ENCODE peak calls at places on chromosomes 13 and 19, in nine cellular contexts. A is psoas muscle, D is fibroblast of lung, C is brain microvascular endothelial cell, S is tibial artery, E is A673, G is sigmoid colon, R is ascending aorta, U is stomach. Z is an unnamed sample.

GRCh38 chr19:4636151-4636717 is 3.1 kb upstream of the TNFAIP8L1 start:
- DNase-seq in A (peak; percentile 82), D (peak; percentile 38), C (no peak), S (no peak), E (peak; percentile 78), G (peak; percentile 81), R (no peak), U (peak; percentile 69), Z (peak; percentile 26)

GRCh38 chr19:18433735-18434398 is 4.1 kb downstream of the ISYNA1 start:
- DNase-seq in A (peak; percentile 60), D (no peak), C (no peak), S (no peak), E (peak; percentile 52), G (peak; percentile 58), R (no peak), U (no peak), Z (no peak)

GRCh38 chr19:19750842-19751790 is 18.2 kb upstream of the ZNF14 start:
- DNase-seq in A (no peak), D (no peak), C (no peak), S (no peak), E (no peak), G (no peak), R (no peak), U (no peak), Z (no peak)

GRCh38 chr13:113730831-113731191 is 28.2 kb upstream of the TMEM255B start:
- DNase-seq in A (no peak), D (no peak), C (no peak), S (no peak), E (no peak), G (no peak), R (no peak), U (no peak), Z (no peak)

GRCh38 chr13:50593228-50593627 is 250.3 kb downstream of the DLEU7 start:
- DNase-seq in A (no peak), D (peak; percentile 43), C (no peak), S (no peak), E (no peak), G (no peak), R (no peak), U (no peak), Z (no peak)

GRCh38 chr19:34145741-34146202 is 26.5 kb upstream of the LSM14A start:
- DNase-seq in A (no peak), D (peak; percentile 24), C (peak; percentile 58), S (peak; percentile 33), E (peak; percentile 72), G (no peak), R (no peak), U (peak; percentile 54), Z (no peak)

GRCh38 chr19:52007436-52007804 is 591 bp downstream of the ZNF615 start:
- DNase-seq in A (no peak), D (peak; percentile 8), C (no peak), S (no peak), E (peak; percentile 10), G (no peak), R (no peak), U (no peak), Z (no peak)

GRCh38 chr13:99354371-99354951 is 47.3 kb upstream of the GPR183 start:
- DNase-seq in A (no peak), D (no peak), C (no peak), S (no peak), E (no peak), G (no peak), R (no peak), U (no peak), Z (no peak)

GRCh38 chr19:37893845-37894575 is 12.4 kb downstream of the WDR87 start:
- DNase-seq in A (no peak), D (no peak), C (no peak), S (no peak), E (no peak), G (no peak), R (no peak), U (no peak), Z (no peak)

GRCh38 chr19:8445488-8446001 is 770 bp downstream of the HNRNPM start:
- DNase-seq in A (peak; percentile 71), D (peak; percentile 43), C (no peak), S (peak; percentile 41), E (peak; percentile 39), G (peak; percentile 76), R (no peak), U (peak; percentile 67), Z (no peak)

GRCh38 chr19:9178901-9179300 is at the start of gene OR7D2:
- DNase-seq in A (no peak), D (no peak), C (no peak), S (no peak), E (no peak), G (no peak), R (no peak), U (no peak), Z (no peak)

GRCh38 chr13:36288794-36289391 is 8.7 kb downstream of the CCDC169 start:
- DNase-seq in A (no peak), D (no peak), C (no peak), S (no peak), E (peak; percentile 19), G (no peak), R (no peak), U (no peak), Z (no peak)

GRCh38 chr19:3310280-3310679 is 56.1 kb upstream of the NFIC start:
- DNase-seq in A (no peak), D (no peak), C (no peak), S (no peak), E (no peak), G (no peak), R (no peak), U (no peak), Z (no peak)
- TF ChIP-seq CTCF in A (no peak), D (no peak), C (no peak), S (no peak), E (no peak), G (no peak), R (no peak), U (no peak), Z (no peak)

GRCh38 chr19:48866692-48867091 is 1.7 kb downstream of the PLEKHA4 start:
- DNase-seq in A (no peak), D (no peak), C (no peak), S (no peak), E (no peak), G (no peak), R (no peak), U (no peak), Z (no peak)

GRCh38 chr19:48867119-48867921 is 1.1 kb downstream of the PLEKHA4 start:
- DNase-seq in A (no peak), D (no peak), C (no peak), S (no peak), E (no peak), G (no peak), R (no peak), U (no peak), Z (no peak)

GRCh38 chr19:48867922-48868195 is 558 bp downstream of the PLEKHA4 start:
- DNase-seq in A (no peak), D (no peak), C (no peak), S (no peak), E (no peak), G (peak; percentile 71), R (no peak), U (no peak), Z (no peak)

GRCh38 chr19:48870048-48870447 is 1.6 kb upstream of the PLEKHA4 start:
- DNase-seq in A (no peak), D (no peak), C (no peak), S (no peak), E (no peak), G (no peak), R (no peak), U (no peak), Z (no peak)

DNA sequence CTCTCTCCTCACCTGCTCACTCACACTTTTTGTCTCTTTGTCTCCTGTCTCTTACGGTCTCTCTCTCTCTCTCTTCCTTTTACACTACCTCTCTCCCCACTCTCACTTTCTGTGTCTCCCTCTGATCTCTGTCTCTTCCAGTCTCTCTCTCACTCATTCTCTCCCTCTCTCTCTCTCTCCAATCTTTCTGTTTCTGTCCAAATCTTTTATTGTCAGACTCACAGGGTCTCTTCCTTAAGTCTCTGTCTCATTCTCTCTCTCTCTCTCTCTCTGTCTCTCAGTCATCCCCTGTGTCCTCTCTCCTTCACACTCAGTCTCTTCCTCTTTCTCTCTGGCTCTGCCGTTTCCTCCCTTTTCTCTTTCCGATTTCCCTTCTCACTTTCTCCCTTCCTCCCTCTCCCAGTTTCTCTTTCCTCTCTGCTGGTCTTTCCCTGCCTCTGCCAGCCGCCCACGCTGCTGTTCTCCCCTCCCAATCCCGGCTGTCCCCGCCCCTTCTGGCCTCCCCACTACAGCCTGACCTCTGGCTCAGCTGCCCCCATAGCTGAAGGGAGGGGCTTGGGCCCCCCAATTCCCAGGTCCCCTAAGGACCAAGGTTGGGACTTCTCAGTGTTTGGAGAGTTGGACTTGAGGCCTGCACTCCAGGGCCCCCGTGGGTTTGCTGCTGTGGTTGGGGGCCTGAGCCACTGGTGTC is at the start of gene PLEKHA4:
- DNase-seq in A (peak; percentile 85), D (peak; percentile 61), C (no peak), S (peak; percentile 76), E (peak; percentile 57), G (peak; percentile 89), R (no peak), U (peak; percentile 54), Z (peak; percentile 57)
- H3K27ac ChIP-seq in A (peak within 1 kb of the TSS; percentile 79), D (peak within 1 kb of the TSS; percentile 86), C (peak within 1 kb of the TSS; percentile 48), S (peak within 1 kb of the TSS; percentile 79), E (peak within 1 kb of the TSS; percentile 86), G (peak within 1 kb of the TSS; percentile 81), R (peak within 1 kb of the TSS; percentile 86), U (peak within 1 kb of the TSS; percentile 65), Z (peak within 1 kb of the TSS; percentile 100)

DNA sequence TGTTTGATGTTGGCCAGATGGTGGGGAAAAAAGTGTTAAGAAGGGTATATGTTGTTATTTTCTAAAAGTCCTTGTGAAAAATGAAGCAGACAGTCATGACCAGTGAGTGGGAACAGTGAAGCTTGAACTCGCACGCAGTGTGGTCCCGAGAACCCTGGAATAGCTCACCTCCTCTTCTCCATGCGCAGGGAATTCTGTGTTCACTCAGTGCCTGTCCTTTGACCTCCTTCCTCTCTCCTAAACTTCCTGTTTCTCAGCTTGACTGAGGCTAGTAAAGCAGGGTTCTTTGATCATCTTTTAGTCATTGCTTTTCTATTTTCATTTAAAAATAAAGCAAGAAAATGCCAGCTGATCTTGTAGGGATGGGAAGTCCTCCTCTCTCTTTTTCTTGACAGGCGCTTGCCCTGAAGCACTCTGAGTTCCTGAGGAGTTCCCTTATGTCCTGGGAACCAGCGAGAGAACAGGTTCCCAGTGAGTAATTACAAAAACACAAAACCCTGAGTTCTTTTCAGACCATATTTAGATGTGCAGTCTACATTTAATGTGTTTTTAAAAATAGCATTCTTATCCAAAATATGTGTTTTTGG is 62.8 kb downstream of the ARHGEF7 start:
- DNase-seq in A (no peak), D (peak; percentile 79), C (peak; percentile 89), S (no peak), E (no peak), G (no peak), R (no peak), U (no peak), Z (no peak)
- H3K4me3 ChIP-seq in A (peak overlapping the region; percentile 3), D (no peak overlapping the region), C (no peak overlapping the region), S (peak overlapping the region; percentile 5), E (no peak overlapping the region), G (no peak overlapping the region), R (peak overlapping the region; percentile 23), U (no peak overlapping the region), Z (no peak overlapping the region)

DNA sequence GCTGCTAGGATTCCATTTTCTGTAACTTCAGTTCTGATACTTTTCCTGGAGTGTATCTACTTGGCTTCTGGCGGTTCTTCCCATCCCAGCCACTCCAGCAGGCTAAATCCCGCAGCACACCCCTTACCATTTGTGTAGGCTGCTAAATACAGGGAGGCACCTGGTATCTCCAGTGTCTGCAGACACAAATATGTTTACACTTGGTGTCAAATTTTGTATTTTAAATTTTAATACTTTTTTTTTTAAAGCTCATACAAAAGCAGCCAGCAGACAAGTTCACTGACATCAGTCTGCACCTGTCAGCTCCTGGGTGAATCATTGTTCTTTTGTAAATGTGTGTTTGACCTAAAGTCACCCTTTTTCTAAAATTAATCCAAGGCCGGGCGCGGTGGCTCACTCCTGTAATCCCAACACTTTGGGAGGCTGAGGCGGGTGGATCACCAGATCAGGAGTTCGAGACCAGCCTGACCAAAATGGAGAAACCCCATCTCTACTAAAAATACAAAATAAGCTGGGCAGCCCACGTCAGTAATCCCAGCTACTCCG is 3.4 kb upstream of the ZSCAN4 start:
- DNase-seq in A (no peak), D (no peak), C (no peak), S (no peak), E (no peak), G (no peak), R (no peak), U (no peak), Z (no peak)
- TF ChIP-seq CTCF in A (no peak), D (no peak), C (no peak), S (no peak), E (no peak), G (no peak), R (no peak), U (no peak), Z (no peak)